ENCODE peak calls at places on chromosomes 11 and 22, in four cellular contexts. J is naive thymus-derived CD4-positive, alpha-beta T cell; I is globus pallidus; F is fibroblast of the aortic adventitia. C is an unnamed sample.

GRCh38 chr11:30128269-30128932 is 102.4 kb upstream of the FSHB start:
- DNase-seq in I (peak; percentile 43), J (no peak), F (peak; percentile 43), C (no peak)

GRCh38 chr11:123391646-123392348 is 38.3 kb upstream of the GRAMD1B start:
- DNase-seq in F (no peak), J (no peak), I (no peak), C (no peak)

GRCh38 chr22:35589071-35589735 is 27.9 kb downstream of the MB start:
- DNase-seq in J (no peak), F (peak; percentile 83), I (no peak), C (no peak)

GRCh38 chr22:37218399-37218770 is 6.1 kb upstream of the SSTR3 start:
- DNase-seq in I (no peak), J (no peak), F (no peak), C (no peak)

GRCh38 chr11:65041206-65042035 is at the start of gene SAC3D1:
- DNase-seq in F (peak; percentile 34), I (no peak), J (no peak), C (no peak)

GRCh38 chr11:113305440-113306336 is 8.7 kb upstream of the TTC12 start:
- DNase-seq in I (peak; percentile 61), J (peak; percentile 57), F (peak; percentile 68), C (no peak)

GRCh38 chr22:28822930-28823481 is 22.6 kb upstream of the XBP1 start:
- DNase-seq in I (no peak), J (no peak), F (no peak), C (no peak)

GRCh38 chr11:60854140-60854846 is 1.5 kb downstream of the PTGDR2 start:
- DNase-seq in J (no peak), I (no peak), F (no peak), C (no peak)

GRCh38 chr22:35614404-35614803 is 2.7 kb downstream of the MB start:
- DNase-seq in J (no peak), I (no peak), F (no peak), C (no peak)

GRCh38 chr11:111718436-111719325 is 47.5 kb downstream of the PPP2R1B start:
- DNase-seq in J (no peak), I (no peak), F (peak; percentile 76), C (no peak)

GRCh38 chr11:101444164-101444563 is 139.6 kb downstream of the TRPC6 start:
- DNase-seq in F (no peak), J (no peak), I (no peak), C (no peak)

GRCh38 chr11:65403607-65404121 is 17.2 kb downstream of the FRMD8 start:
- DNase-seq in J (no peak), I (peak; percentile 42), F (no peak), C (peak; percentile 43)

GRCh38 chr11:95014184-95014821 is 10.8 kb upstream of the KDM4E start:
- DNase-seq in F (no peak), J (no peak), I (no peak), C (no peak)

GRCh38 chr11:124837491-124837856 is 27.8 kb upstream of the ROBO3 start:
- DNase-seq in J (no peak), I (peak; percentile 70), F (peak; percentile 92), C (no peak)

GRCh38 chr11:78025378-78025777 is 2.3 kb upstream of the KCTD14 start:
- DNase-seq in F (no peak), I (no peak), J (no peak), C (no peak)

GRCh38 chr11:9566561-9567063 is 6.9 kb upstream of the WEE1 start:
- DNase-seq in J (no peak), I (no peak), F (peak; percentile 98), C (no peak)

GRCh38 chr22:21861856-21862255 is 5.6 kb downstream of the MAPK1 start:
- DNase-seq in J (no peak), F (no peak), I (no peak), C (no peak)

GRCh38 chr11:59180168-59180567 is 8.2 kb downstream of the DTX4 start:
- DNase-seq in F (no peak), J (no peak), I (peak; percentile 84), C (no peak)

GRCh38 chr22:17777005-17777716 is 2.9 kb upstream of the BID start:
- DNase-seq in I (no peak), F (no peak), J (peak; percentile 43), C (peak; percentile 37)

GRCh38 chr22:44309647-44310046 is 3.1 kb downstream of the SHISAL1 start:
- DNase-seq in F (peak; percentile 46), J (no peak), I (no peak), C (no peak)

GRCh38 chr11:64163951-64164350 is 2.0 kb downstream of the MACROD1 start:
- DNase-seq in I (no peak), F (no peak), J (no peak), C (no peak)

GRCh38 chr22:23574371-23574811 is 5.7 kb downstream of the IGLL1 start:
- DNase-seq in J (no peak), F (no peak), I (no peak), C (no peak)

GRCh38 chr11:61693897-61694840 is 14.0 kb downstream of the DAGLA start:
- DNase-seq in I (no peak), J (no peak), F (no peak), C (no peak)

GRCh38 chr11:14015711-14016110 is 53.2 kb downstream of the SPON1 start:
- DNase-seq in J (no peak), F (peak; percentile 65), I (no peak), C (no peak)

GRCh38 chr11:46357483-46357936 is 10.2 kb downstream of the DGKZ start:
- DNase-seq in I (no peak), J (no peak), F (no peak), C (no peak)

GRCh38 chr11:121426476-121427454 is 25.3 kb upstream of the SORL1 start:
- DNase-seq in F (no peak), I (no peak), J (no peak), C (no peak)